ENCODE peak calls at places on chromosome 20, in seven cellular contexts. M is SK-N-SH, H is HCT116, X is GM12878, V is HepG2, Q is H1, O is K562. D is an unnamed sample.

GRCh38 chr20:39800111-39800510 is 838.0 kb downstream of the DHX35 start:
- DNase-seq in O (no peak), V (no peak), H (no peak), M (no peak), X (peak), Q (no peak), D (no peak)

GRCh38 chr20:760751-761417 is 7.4 kb downstream of the SLC52A3 start:
- DNase-seq in V (peak), H (peak), Q (peak), M (peak), X (no peak), O (peak), D (no peak)

GRCh38 chr20:23622839-23623343 is 14.9 kb downstream of the CST3 start:
- DNase-seq in X (no peak), Q (no peak), M (no peak), V (peak), H (peak), O (peak), D (no peak)

GRCh38 chr20:46945465-46945864 is 50.8 kb downstream of the EYA2 start:
- DNase-seq in H (no peak), M (no peak), X (no peak), V (no peak), Q (no peak), O (no peak), D (no peak)

GRCh38 chr20:14622796-14623195 is 285.4 kb upstream of the FLRT3 start:
- DNase-seq in Q (no peak), H (peak), V (peak), O (no peak), M (no peak), X (no peak), D (no peak)

GRCh38 chr20:46635514-46636091 is 15.7 kb downstream of the SLC13A3 start:
- DNase-seq in O (no peak), X (no peak), M (no peak), H (no peak), Q (peak), V (no peak), D (no peak)

GRCh38 chr20:8473459-8473858 is 341.4 kb downstream of the PLCB1 start:
- DNase-seq in H (no peak), Q (no peak), V (no peak), M (no peak), X (no peak), O (no peak), D (no peak)

GRCh38 chr20:17856024-17856564 is 112.5 kb downstream of the SNX5 start:
- DNase-seq in Q (no peak), O (no peak), H (no peak), M (no peak), V (peak), X (peak), D (no peak)

DNA sequence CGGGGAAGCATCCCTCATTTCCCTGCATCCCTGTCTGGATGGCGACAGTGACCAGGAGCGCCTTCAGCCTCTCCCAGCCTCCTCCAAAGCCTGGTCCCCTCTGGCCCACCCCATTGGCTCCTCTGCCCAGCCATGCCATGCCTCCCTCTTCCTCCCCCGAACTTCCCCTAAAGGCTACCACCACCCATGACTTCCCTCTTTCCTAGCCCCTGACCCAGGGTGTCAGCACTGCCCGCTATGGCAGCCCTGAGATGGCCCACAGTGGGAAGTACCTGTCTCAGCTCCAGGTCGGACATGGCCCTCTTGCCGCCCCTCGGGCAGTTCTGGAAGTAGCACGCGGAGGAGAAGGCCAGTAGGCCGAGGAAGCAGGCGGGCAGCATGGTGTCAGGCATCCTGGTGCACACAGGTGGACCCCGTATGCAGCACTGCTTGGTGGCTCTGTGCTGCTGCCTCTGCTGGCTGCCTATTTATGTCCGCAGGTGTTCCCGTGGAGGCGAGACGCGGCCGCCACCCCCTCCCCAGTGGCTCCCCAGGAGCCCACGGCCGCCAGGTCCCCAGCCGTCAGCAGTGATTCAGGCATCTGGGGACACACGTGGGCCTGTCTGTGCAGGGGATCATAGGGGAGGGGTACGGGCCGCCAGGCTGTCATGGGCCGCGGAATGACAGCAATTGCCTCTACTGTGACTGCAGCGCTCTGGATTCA is at the start of gene AVP:
- DNase-seq in M (no peak), X (no peak), H (no peak), V (no peak), O (peak), Q (no peak), D (no peak)
- TF ChIP-seq JUND in M (no peak), X (no peak), H (no peak), V (no peak), O (no peak), Q (no peak), D (no peak)

GRCh38 chr20:50710492-50711063 is 19.2 kb upstream of the RIPOR3 start:
- DNase-seq in Q (no peak), H (no peak), V (peak), M (no peak), X (no peak), O (no peak), D (no peak)
- TF ChIP-seq JUND in Q (no peak), H (no peak), V (no peak), M (no peak), X (no peak), O (no peak), D (no peak)

DNA sequence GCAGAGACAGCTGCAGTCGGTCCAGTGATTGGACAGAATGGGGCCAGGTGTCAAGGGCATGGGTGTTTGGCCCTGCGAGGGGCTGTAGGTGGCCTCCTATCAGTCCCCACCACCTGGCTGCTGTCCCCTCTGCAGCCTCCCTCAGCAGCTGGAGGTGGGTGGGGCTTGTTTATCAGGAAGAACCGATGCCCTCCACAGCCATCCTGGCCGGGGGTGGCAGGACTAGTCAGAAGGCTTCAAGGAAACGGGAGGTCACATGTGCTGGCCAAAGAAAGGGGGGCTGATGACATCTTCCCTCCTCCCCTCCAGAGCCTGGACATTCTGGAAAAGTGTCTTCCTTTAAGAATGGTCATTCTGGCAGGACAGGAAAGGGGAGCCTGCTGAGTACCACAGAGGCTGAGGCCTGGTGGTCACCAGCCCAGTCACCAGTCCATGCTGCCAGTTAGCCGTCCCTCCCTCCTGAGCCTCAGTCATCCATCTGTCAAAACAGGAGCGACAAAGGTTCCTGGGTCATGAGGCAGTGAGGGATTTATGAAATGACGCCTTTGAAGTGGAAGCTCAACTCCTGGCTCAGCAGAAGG is 4.1 kb downstream of the FAM210B start:
- DNase-seq in M (no peak), X (no peak), O (peak), H (no peak), Q (no peak), V (no peak), D (no peak)
- TF ChIP-seq JUND in M (no peak), X (no peak), O (peak), H (no peak), Q (no peak), V (no peak), D (no peak)

GRCh38 chr20:34023937-34024732 is 30.4 kb downstream of the RALY start:
- DNase-seq in V (no peak), M (no peak), H (no peak), X (no peak), O (no peak), Q (no peak), D (no peak)
- TF ChIP-seq JUND in V (no peak), M (no peak), H (no peak), X (no peak), O (no peak), Q (no peak), D (no peak)

GRCh38 chr20:31476313-31476623 is 1.2 kb downstream of the REM1 start:
- DNase-seq in M (no peak), O (no peak), V (no peak), Q (no peak), X (no peak), H (no peak), D (no peak)

GRCh38 chr20:31474097-31474436 is 860 bp downstream of the DEFB124 start:
- DNase-seq in O (no peak), M (no peak), Q (no peak), X (no peak), V (no peak), H (no peak), D (no peak)

GRCh38 chr20:31475472-31476312 is 604 bp downstream of the REM1 start:
- DNase-seq in M (no peak), V (no peak), Q (no peak), H (no peak), O (no peak), X (no peak), D (peak)

GRCh38 chr20:31475032-31475431 is at the start of the genes DEFB124 and REM1:
- DNase-seq in Q (no peak), V (no peak), H (no peak), M (peak), O (peak), X (no peak), D (no peak)

DNA sequence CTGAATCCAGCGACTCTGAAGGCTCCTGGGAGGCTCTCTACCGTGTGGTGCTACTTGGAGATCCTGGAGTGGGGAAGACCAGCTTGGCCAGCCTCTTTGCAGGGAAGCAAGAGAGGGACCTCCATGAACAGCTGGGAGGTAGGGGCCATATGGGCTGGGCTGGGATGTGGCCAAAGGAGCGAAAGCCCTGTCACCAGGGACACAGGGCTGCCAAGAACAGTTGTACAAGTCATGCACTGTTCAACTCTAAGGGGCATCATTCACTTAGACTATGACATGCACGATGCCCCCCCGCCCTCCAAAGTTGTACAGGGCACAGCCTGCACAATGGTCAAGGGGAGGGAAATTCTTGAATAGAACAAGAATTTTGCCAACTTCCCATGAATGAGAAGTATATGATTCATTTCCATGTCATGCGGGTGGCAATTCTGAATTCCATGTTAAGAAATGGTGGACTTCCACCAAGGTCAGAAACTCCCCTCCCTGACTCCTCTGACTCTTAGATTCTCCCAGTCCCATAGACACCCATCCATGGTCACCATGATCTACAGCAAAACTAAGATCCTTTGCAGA is 1.6 kb downstream of the REM1 start:
- DNase-seq in V (no peak), Q (no peak), M (no peak), O (no peak), X (no peak), H (no peak), D (no peak)
- TF ChIP-seq JUND in V (no peak), Q (no peak), M (peak), O (no peak), X (no peak), H (no peak), D (no peak)

DNA sequence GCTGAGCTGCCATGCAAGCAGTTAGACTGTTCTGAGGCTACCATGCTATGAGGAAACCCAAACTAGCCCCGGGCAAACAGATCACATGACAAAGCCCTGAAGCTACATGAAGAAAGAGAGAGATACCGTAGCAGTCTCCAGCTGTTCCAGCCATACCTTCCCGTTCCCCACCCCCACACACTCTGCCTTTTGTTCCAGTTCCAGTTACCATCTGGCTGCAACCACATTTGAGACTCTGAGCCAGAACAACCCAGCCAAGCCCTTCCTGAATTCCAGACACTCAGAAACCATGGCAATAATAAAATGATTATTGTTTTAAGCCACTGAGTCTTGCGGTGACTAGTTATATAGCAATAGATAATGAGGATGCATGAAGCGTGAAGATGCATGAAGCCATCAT is 28.3 kb downstream of the RIN2 start:
- DNase-seq in M (no peak), Q (no peak), V (no peak), O (no peak), X (no peak), H (no peak), D (no peak)
- TF ChIP-seq JUND in M (no peak), Q (no peak), V (no peak), O (no peak), X (no peak), H (no peak), D (no peak)

DNA sequence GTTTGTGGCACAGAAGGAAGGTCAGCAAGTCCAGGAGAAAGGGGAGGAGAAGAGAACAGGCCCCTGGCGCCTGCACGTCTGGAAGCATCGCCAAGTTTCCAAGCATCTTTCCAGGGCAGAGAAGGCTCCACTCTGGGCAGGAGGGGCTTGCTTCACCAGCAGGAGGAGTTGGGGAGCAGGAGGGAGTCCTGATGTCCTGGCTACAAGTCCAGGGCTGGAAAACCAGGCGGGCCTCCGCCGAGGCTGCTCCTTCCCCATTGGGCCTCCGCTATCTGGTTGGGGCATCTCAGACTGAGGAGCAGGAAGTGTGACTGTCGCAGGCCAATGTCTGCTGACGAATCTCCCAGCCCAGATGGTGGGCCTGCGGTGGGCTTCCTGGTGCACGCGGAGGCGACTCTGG is 421.9 kb downstream of the PREX1 start:
- DNase-seq in O (peak), Q (peak), X (no peak), H (no peak), M (peak), V (peak), D (no peak)
- TF ChIP-seq JUND in O (no peak), Q (no peak), X (no peak), H (no peak), M (no peak), V (no peak), D (no peak)